ENCODE peak calls at places on chromosomes 7 and 10, in seven cellular contexts. J, Z, E, K, U, D and P are unnamed samples.

GRCh38 chr10:48990226-48990625 is 50.6 kb upstream of the LRRC18 start:
- DNase-seq in J (no peak), Z (no peak), E (no peak), K (no peak), U (no peak), D (no peak), P (no peak)

GRCh38 chr7:137820677-137821420 is 25.9 kb downstream of the DGKI start:
- DNase-seq in J (no peak), Z (no peak), E (no peak), K (no peak), U (no peak), D (no peak), P (peak; percentile 48)

GRCh38 chr7:151745090-151745638 is 131.8 kb downstream of the PRKAG2 start:
- DNase-seq in J (peak; percentile 84), Z (peak; percentile 84), E (no peak), K (peak; percentile 75), U (no peak), D (peak; percentile 93), P (no peak)

GRCh38 chr10:99945286-99945685 is 64.5 kb downstream of the DNMBP start:
- DNase-seq in J (peak; percentile 83), Z (no peak), E (no peak), K (no peak), U (no peak), D (peak; percentile 64), P (no peak)

GRCh38 chr7:3267928-3268690 is 32.9 kb upstream of the SDK1 start:
- DNase-seq in J (peak; percentile 91), Z (no peak), E (no peak), K (peak; percentile 71), U (no peak), D (peak; percentile 57), P (no peak)

GRCh38 chr7:84336303-84336702 is 141.7 kb upstream of the SEMA3A start:
- DNase-seq in J (no peak), Z (no peak), E (no peak), K (no peak), U (peak; percentile 37), D (no peak), P (peak; percentile 51)

GRCh38 chr7:157575181-157575580 is 238.4 kb downstream of the DNAJB6 start:
- DNase-seq in J (no peak), Z (no peak), E (no peak), K (no peak), U (no peak), D (no peak), P (no peak)

GRCh38 chr10:132784582-132785432 is 1.1 kb downstream of the NKX6-2 start:
- DNase-seq in J (no peak), Z (no peak), E (no peak), K (no peak), U (no peak), D (no peak), P (no peak)

GRCh38 chr7:102433319-102434038 is at the start of gene ORAI2:
- DNase-seq in J (no peak), Z (peak; percentile 76), E (peak; percentile 87), K (no peak), U (peak; percentile 87), D (peak; percentile 81), P (peak; percentile 91)

GRCh38 chr10:126062132-126063032 is 166.0 kb downstream of the FANK1 start:
- DNase-seq in J (peak; percentile 98), Z (peak; percentile 74), E (no peak), K (peak; percentile 98), U (no peak), D (peak; percentile 88), P (no peak)

GRCh38 chr7:110693348-110693747 is 397.6 kb upstream of the LRRN3 start:
- DNase-seq in J (no peak), Z (no peak), E (no peak), K (no peak), U (no peak), D (no peak), P (no peak)

GRCh38 chr7:151888716-151889115 is 11.8 kb upstream of the PRKAG2 start:
- DNase-seq in J (no peak), Z (no peak), E (no peak), K (no peak), U (no peak), D (no peak), P (no peak)

GRCh38 chr7:19561121-19561805 is 147.6 kb downstream of the POLR1F start:
- DNase-seq in J (peak; percentile 52), Z (no peak), E (no peak), K (no peak), U (no peak), D (no peak), P (no peak)

GRCh38 chr7:150390206-150390605 is 11.1 kb downstream of the ZNF775 start:
- DNase-seq in J (peak; percentile 65), Z (no peak), E (no peak), K (no peak), U (no peak), D (no peak), P (no peak)

GRCh38 chr7:11427686-11428273 is 404.2 kb downstream of the THSD7A start:
- DNase-seq in J (peak; percentile 69), Z (peak; percentile 30), E (no peak), K (peak; percentile 41), U (peak; percentile 57), D (peak; percentile 48), P (peak; percentile 45)

GRCh38 chr10:17409170-17409733 is 45.1 kb downstream of the ST8SIA6 start:
- DNase-seq in J (peak; percentile 22), Z (no peak), E (no peak), K (no peak), U (peak; percentile 11), D (no peak), P (no peak)

GRCh38 chr7:115097175-115097671 is 175.3 kb downstream of the MDFIC start:
- DNase-seq in J (peak; percentile 84), Z (peak; percentile 5), E (no peak), K (peak; percentile 47), U (no peak), D (no peak), P (no peak)

GRCh38 chr10:47326306-47326926 is 4.2 kb downstream of the GDF2 start:
- DNase-seq in J (no peak), Z (no peak), E (no peak), K (no peak), U (no peak), D (no peak), P (no peak)

GRCh38 chr7:150716368-150716767 is at the start of gene GIMAP1:
- DNase-seq in J (no peak), Z (no peak), E (peak; percentile 75), K (no peak), U (no peak), D (no peak), P (peak; percentile 47)

GRCh38 chr10:8088504-8088903 is 34.0 kb downstream of the GATA3 start:
- DNase-seq in J (no peak), Z (no peak), E (peak; percentile 38), K (no peak), U (no peak), D (no peak), P (peak; percentile 63)

DNA sequence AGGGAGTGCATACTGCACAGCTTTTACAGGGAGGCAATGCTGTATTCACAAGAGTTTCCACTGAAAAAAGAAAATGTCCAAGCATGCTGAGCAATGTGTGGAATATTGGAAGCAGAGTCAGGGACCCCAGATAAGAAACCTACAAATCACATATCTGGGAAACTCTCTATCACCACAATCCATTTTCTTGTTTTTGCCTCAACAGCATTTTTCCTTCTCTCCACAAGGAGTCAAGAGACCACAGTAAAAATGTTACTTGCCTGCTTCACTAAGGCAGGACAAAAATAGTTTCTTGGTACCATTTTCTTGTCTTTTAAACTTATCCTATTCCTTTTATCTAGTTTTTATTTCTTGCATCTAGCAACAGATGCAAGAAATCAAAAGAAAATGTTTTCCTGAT is 19.5 kb upstream of the PDE1C start:
- DNase-seq in J (no peak), Z (no peak), E (no peak), K (no peak), U (no peak), D (no peak), P (no peak)
- TF ChIP-seq CTCF in J (no peak), Z (no peak), E (no peak), K (no peak), U (no peak), D (no peak), P (no peak)

DNA sequence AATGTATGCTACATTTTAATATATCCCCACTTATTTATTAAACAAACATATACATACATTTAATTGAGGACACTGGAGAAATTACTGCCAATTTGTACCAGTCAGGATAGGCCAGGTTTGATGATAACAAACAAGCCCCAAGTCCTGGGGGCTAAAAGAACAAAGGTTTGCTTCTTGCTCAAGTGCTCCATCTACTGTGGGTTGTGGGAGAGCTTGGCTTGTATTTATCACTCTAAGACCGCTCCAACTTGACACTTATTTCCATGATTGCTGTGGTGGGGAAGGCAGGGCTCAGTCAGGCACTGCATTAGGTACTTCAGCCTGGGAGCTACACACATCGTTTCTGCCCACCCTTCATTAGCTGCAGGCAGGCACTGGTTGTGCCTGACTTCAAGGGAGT is 136.6 kb upstream of the ZNF32 start:
- DNase-seq in J (no peak), Z (no peak), E (no peak), K (no peak), U (peak; percentile 27), D (no peak), P (no peak)
- TF ChIP-seq CTCF in J (no peak), Z (no peak), E (no peak), K (peak; percentile 8), U (peak; percentile 20), D (no peak), P (no peak)

DNA sequence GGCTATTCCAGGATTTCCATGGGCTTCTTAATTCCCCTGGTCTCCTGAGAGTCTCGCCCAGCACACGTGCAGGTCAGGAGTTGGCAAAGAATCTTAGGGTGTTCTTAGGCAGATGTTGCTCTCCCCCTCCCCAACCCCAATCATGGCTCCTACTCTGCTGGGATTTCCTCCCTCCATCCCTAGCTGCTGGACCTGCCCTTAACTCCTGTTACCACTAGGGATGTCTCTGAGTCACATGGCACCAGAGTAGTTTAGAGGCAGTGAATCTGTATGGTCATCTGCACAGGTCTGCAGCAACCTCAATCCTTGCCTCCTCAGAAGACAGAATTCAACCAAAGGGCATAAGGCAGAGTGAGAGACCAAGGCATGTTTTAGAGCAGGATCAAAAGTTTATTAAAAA is 51.8 kb upstream of the CHST3 start:
- DNase-seq in J (peak; percentile 32), Z (no peak), E (no peak), K (no peak), U (no peak), D (no peak), P (no peak)
- TF ChIP-seq CTCF in J (no peak), Z (no peak), E (no peak), K (peak; percentile 11), U (no peak), D (no peak), P (no peak)

GRCh38 chr10:19498348-19499290 is 317.6 kb upstream of the PLXDC2 start:
- DNase-seq in J (peak; percentile 8), Z (no peak), E (no peak), K (no peak), U (no peak), D (no peak), P (no peak)

GRCh38 chr10:19505320-19506092 is 310.7 kb upstream of the PLXDC2 start:
- DNase-seq in J (no peak), Z (no peak), E (no peak), K (no peak), U (no peak), D (no peak), P (no peak)

GRCh38 chr10:19499291-19499765 is 316.9 kb upstream of the PLXDC2 start:
- DNase-seq in J (no peak), Z (no peak), E (no peak), K (no peak), U (no peak), D (no peak), P (no peak)

DNA sequence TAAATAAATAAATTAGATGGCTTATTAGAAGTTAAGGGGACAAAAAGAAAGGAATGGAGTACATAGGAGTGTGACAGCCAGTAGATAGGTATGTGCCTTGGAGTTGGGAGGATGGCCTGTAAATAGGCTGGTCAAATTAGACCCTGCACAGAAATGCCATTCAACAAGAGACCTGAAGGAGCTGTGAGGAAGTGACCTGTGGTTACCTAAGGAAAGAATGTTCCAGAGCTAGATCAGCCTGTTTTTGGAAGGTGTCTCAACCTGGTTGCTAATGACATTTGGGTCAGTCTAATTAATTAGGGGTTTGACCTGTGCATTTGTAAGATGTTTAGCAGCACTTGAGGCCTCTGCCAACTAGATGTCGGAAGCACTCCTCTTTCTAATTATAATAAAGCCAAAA is 315.3 kb upstream of the PLXDC2 start:
- DNase-seq in J (no peak), Z (no peak), E (no peak), K (no peak), U (no peak), D (no peak), P (no peak)
- TF ChIP-seq CTCF in J (no peak), Z (no peak), E (no peak), K (no peak), U (no peak), D (no peak), P (no peak)